ENCODE peak calls at places on chromosomes 5 and 9, in five cellular contexts. W is stimulated activated CD8-positive, alpha-beta memory T cell treated with anti-CD3 and anti-CD28 coated beads, Interleukin-2, amount 100 ng/mL, for 1 hour; I is retina; F is adipocyte; G is NCI-H526. J is an unnamed sample.

GRCh38 chr9:69745716-69746538 is 13.9 kb downstream of the PTAR1 start:
- DNase-seq in W (no peak), I (no peak), F (peak; percentile 56), G (no peak), J (no peak)

GRCh38 chr9:109751253-109751652 is 28.7 kb upstream of the PALM2AKAP2 start:
- DNase-seq in W (no peak), I (no peak), F (peak; percentile 72), G (peak; percentile 15), J (no peak)

GRCh38 chr9:28079677-28080076 is 506.4 kb upstream of the C9orf72 start:
- DNase-seq in W (no peak), I (no peak), F (no peak), G (no peak), J (no peak)

GRCh38 chr5:165914462-165914861 is 2377.0 kb upstream of the WWC1 start:
- DNase-seq in W (no peak), I (no peak), F (no peak), G (no peak), J (no peak)

GRCh38 chr9:122392284-122392683 is 21.5 kb downstream of the PTGS1 start:
- DNase-seq in W (no peak), I (no peak), F (no peak), G (no peak), J (no peak)

GRCh38 chr9:116646661-116647514 is 40.2 kb upstream of the TRIM32 start:
- DNase-seq in W (no peak), I (peak; percentile 27), F (peak; percentile 76), G (no peak), J (no peak)

GRCh38 chr5:115241881-115242642 is 20.6 kb downstream of the PGGT1B start:
- DNase-seq in W (no peak), I (no peak), F (no peak), G (no peak), J (no peak)

GRCh38 chr5:172533399-172534228 is 79.3 kb upstream of the SH3PXD2B start:
- DNase-seq in W (no peak), I (no peak), F (peak; percentile 24), G (no peak), J (no peak)

GRCh38 chr5:151155149-151155776 is 2.3 kb downstream of the ANXA6 start:
- DNase-seq in W (no peak), I (no peak), F (no peak), G (no peak), J (no peak)

GRCh38 chr5:158410976-158411375 is 552.0 kb upstream of the CLINT1 start:
- DNase-seq in W (no peak), I (no peak), F (peak; percentile 38), G (no peak), J (no peak)

GRCh38 chr5:172903790-172904189 is 55.4 kb upstream of the RPL26L1 start:
- DNase-seq in W (no peak), I (no peak), F (peak; percentile 87), G (no peak), J (no peak)

GRCh38 chr9:98318834-98319478 is 63.5 kb upstream of the TBC1D2 start:
- DNase-seq in W (no peak), I (no peak), F (no peak), G (no peak), J (no peak)

GRCh38 chr5:108905818-108906217 is 158.1 kb downstream of the FER start:
- DNase-seq in W (no peak), I (no peak), F (no peak), G (no peak), J (no peak)